ENCODE peak calls at places on chromosome 15, in eight cellular contexts. X, E, L, J, P, G, F and H are unnamed samples.

GRCh38 chr15:69117431-69117841 is 43.0 kb upstream of the GLCE start:
- DNase-seq in X (no peak), E (no peak), L (no peak), J (no peak), P (no peak), G (no peak), F (no peak), H (no peak)

GRCh38 chr15:80861776-80862175 is 82.6 kb downstream of the CEMIP start:
- DNase-seq in X (no peak), E (no peak), L (peak), J (no peak), P (no peak), G (no peak), F (no peak), H (no peak)

GRCh38 chr15:42358141-42358540 is 1.2 kb upstream of the CAPN3 start:
- DNase-seq in X (no peak), E (no peak), L (no peak), J (no peak), P (no peak), G (no peak), F (no peak), H (no peak)

GRCh38 chr15:66751579-66751978 is 49.5 kb downstream of the SMAD6 start:
- DNase-seq in X (peak), E (no peak), L (no peak), J (no peak), P (no peak), G (peak), F (no peak), H (no peak)

GRCh38 chr15:51450001-51450400 is 108.5 kb downstream of the GLDN start:
- DNase-seq in X (no peak), E (no peak), L (no peak), J (no peak), P (no peak), G (no peak), F (peak), H (peak)

GRCh38 chr15:69659454-69660050 is 206.9 kb downstream of the RPLP1 start:
- DNase-seq in X (no peak), E (no peak), L (no peak), J (no peak), P (no peak), G (no peak), F (no peak), H (no peak)

GRCh38 chr15:37125143-37125542 is 24.8 kb upstream of the MEIS2 start:
- DNase-seq in X (no peak), E (no peak), L (peak), J (no peak), P (no peak), G (no peak), F (peak), H (no peak)

GRCh38 chr15:74368121-74368520 is 675 bp upstream of the CYP11A1 start:
- DNase-seq in X (no peak), E (no peak), L (no peak), J (no peak), P (no peak), G (no peak), F (no peak), H (no peak)

GRCh38 chr15:74787251-74788041 is 5.6 kb downstream of the CSK start:
- DNase-seq in X (peak), E (peak), L (peak), J (peak), P (no peak), G (peak), F (peak), H (no peak)

GRCh38 chr15:63724760-63725159 is 109.0 kb downstream of the HERC1 start:
- DNase-seq in X (no peak), E (no peak), L (no peak), J (no peak), P (no peak), G (no peak), F (no peak), H (no peak)

GRCh38 chr15:52733078-52733477 is 53.9 kb upstream of the ATOSA start:
- DNase-seq in X (no peak), E (no peak), L (peak), J (no peak), P (no peak), G (no peak), F (peak), H (peak)

GRCh38 chr15:63715818-63716217 is 117.9 kb downstream of the HERC1 start:
- DNase-seq in X (no peak), E (no peak), L (peak), J (no peak), P (no peak), G (no peak), F (peak), H (peak)

GRCh38 chr15:68719051-68719450 is 101.6 kb downstream of the ANP32A start:
- DNase-seq in X (no peak), E (no peak), L (no peak), J (no peak), P (no peak), G (no peak), F (no peak), H (no peak)

GRCh38 chr15:62790531-62790930 is 252.0 kb upstream of the TPM1 start:
- DNase-seq in X (no peak), E (no peak), L (no peak), J (no peak), P (no peak), G (no peak), F (no peak), H (no peak)

GRCh38 chr15:75456710-75457109 is 5.2 kb upstream of the SIN3A start:
- DNase-seq in X (no peak), E (peak), L (no peak), J (no peak), P (no peak), G (no peak), F (peak), H (no peak)

GRCh38 chr15:100683434-100683833 is 81.0 kb downstream of the ASB7 start:
- DNase-seq in X (no peak), E (no peak), L (no peak), J (no peak), P (no peak), G (no peak), F (peak), H (no peak)

GRCh38 chr15:101138913-101139880 is 112.7 kb downstream of the CHSY1 start:
- DNase-seq in X (peak), E (no peak), L (no peak), J (peak), P (no peak), G (no peak), F (peak), H (no peak)

GRCh38 chr15:36407647-36408046 is 171.8 kb upstream of the CDIN1 start:
- DNase-seq in X (peak), E (no peak), L (peak), J (no peak), P (peak), G (no peak), F (peak), H (peak)

GRCh38 chr15:56208641-56209155 is 35.0 kb downstream of the RFX7 start:
- DNase-seq in X (peak), E (no peak), L (peak), J (no peak), P (no peak), G (no peak), F (peak), H (no peak)

GRCh38 chr15:94327356-94327936 is 96.1 kb downstream of the MCTP2 start:
- DNase-seq in X (peak), E (no peak), L (peak), J (no peak), P (no peak), G (no peak), F (peak), H (no peak)

GRCh38 chr15:41661078-41661528 is 898 bp downstream of the MGA start:
- DNase-seq in X (no peak), E (no peak), L (no peak), J (no peak), P (no peak), G (no peak), F (no peak), H (no peak)

GRCh38 chr15:35738370-35738769 is 192.4 kb upstream of the DPH6 start:
- DNase-seq in X (no peak), E (no peak), L (peak), J (no peak), P (no peak), G (no peak), F (peak), H (no peak)

GRCh38 chr15:41887893-41888292 is 6.0 kb downstream of the SPTBN5 start:
- DNase-seq in X (no peak), E (no peak), L (no peak), J (no peak), P (no peak), G (no peak), F (no peak), H (no peak)

GRCh38 chr15:76147906-76148553 is 88.2 kb downstream of the TMEM266 start:
- DNase-seq in X (peak), E (peak), L (peak), J (no peak), P (no peak), G (no peak), F (peak), H (no peak)

GRCh38 chr15:52677593-52677992 is 1.6 kb downstream of the ATOSA start:
- DNase-seq in X (no peak), E (no peak), L (no peak), J (no peak), P (no peak), G (no peak), F (no peak), H (no peak)

GRCh38 chr15:23897091-23897490 is 210.0 kb upstream of the NDN start:
- DNase-seq in X (no peak), E (no peak), L (no peak), J (no peak), P (no peak), G (no peak), F (no peak), H (no peak)

GRCh38 chr15:69579950-69580618 is 127.5 kb downstream of the RPLP1 start:
- DNase-seq in X (no peak), E (peak), L (no peak), J (no peak), P (no peak), G (no peak), F (no peak), H (no peak)

GRCh38 chr15:67033521-67033920 is 31.9 kb upstream of the SMAD3 start:
- DNase-seq in X (no peak), E (no peak), L (no peak), J (no peak), P (no peak), G (peak), F (no peak), H (no peak)

GRCh38 chr15:70880781-70881180 is 11.5 kb downstream of the THAP10 start:
- DNase-seq in X (no peak), E (no peak), L (peak), J (no peak), P (no peak), G (no peak), F (peak), H (no peak)

GRCh38 chr15:66461917-66462316 is 35.6 kb downstream of the SNAPC5 start:
- DNase-seq in X (no peak), E (peak), L (no peak), J (no peak), P (no peak), G (no peak), F (no peak), H (no peak)

GRCh38 chr15:28114721-28115622 is 15.9 kb upstream of the OCA2 start:
- DNase-seq in X (no peak), E (no peak), L (peak), J (no peak), P (no peak), G (no peak), F (peak), H (no peak)

GRCh38 chr15:96234109-96234892 is 96.2 kb upstream of the NR2F2 start:
- DNase-seq in X (peak), E (no peak), L (peak), J (no peak), P (peak), G (no peak), F (peak), H (no peak)

GRCh38 chr15:92892201-92892555 is 7.9 kb upstream of the CHD2 start:
- DNase-seq in X (no peak), E (no peak), L (no peak), J (no peak), P (no peak), G (no peak), F (no peak), H (no peak)

GRCh38 chr15:95127356-95127755 is 896.0 kb downstream of the MCTP2 start:
- DNase-seq in X (no peak), E (no peak), L (no peak), J (no peak), P (peak), G (no peak), F (peak), H (no peak)

DNA sequence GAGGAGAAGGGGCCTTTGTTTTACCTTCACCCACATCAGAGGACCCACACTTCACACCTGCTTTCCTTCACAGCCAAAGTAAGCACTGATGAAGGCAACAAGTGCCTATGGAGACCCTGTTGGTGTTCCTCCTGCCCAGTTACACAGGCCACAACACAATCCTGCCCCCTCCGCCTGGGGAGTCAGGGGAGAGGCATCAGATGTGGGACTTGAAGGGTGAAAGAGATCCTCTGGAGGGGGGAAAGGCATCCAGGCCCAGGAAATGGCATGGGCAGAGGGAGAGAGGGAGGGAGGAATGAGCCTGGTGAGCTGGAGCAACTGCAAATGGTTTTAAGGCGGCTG is 1.3 kb downstream of the CIB2 start:
- DNase-seq in X (no peak), E (no peak), L (no peak), J (no peak), P (no peak), G (no peak), F (no peak), H (no peak)
- TF ChIP-seq CTCF in X (no peak), E (no peak), L (no peak), J (no peak), P (no peak), G (no peak), F (no peak), H (no peak)

GRCh38 chr15:25169318-25169717 is 214.5 kb downstream of the SNRPN start:
- DNase-seq in X (no peak), E (no peak), L (no peak), J (no peak), P (no peak), G (peak), F (no peak), H (no peak)
- H3K4me3 ChIP-seq in X (no peak), E (no peak), L (no peak), J (no peak), P (no peak), G (no peak), F (no peak), H (no peak)

DNA sequence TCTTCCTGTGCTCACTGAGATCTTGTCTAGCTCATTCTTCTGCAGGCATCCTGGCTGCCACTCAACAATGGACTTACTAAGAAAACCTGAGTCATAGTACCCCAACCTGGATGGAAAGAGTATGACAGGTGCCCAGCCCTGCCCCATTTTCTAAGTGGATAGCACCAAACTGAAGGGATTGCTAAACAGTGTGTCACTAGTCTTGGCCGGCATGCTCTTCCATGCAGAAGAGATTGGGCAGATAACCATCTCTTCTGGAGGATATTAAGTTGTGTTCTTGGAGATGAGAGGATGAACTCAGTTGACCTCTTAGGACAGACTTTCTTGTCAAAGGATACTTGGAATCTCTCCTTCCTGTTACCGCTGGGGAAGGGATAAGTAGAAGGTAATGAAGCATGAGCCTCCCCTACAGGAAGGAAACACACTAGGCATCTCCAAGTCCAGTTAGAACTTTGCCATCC is 797.5 kb downstream of the AGBL1 start:
- DNase-seq in X (no peak), E (no peak), L (no peak), J (no peak), P (no peak), G (no peak), F (no peak), H (no peak)
- TF ChIP-seq CTCF in X (no peak), E (no peak), L (no peak), J (no peak), P (no peak), G (no peak), F (no peak), H (no peak)

DNA sequence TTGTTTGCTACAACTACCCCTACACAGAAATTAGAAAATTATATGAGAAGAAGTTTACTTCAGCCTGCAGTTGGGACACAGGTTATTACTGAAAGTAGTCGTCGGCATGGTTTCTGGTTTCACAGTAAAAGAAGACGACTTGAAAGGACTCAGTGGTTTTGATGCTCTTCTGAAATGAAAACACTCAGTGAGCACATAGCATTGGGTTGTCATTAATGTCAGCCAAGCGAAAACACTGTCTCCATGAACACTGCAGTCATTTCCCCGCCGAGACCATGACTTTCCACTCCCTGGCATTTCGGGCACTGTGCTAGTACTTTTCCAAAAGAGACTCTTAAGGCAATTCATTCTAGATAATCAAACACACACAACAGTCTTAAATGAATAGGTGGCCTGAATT is 69.2 kb upstream of the ICE2 start:
- DNase-seq in X (peak), E (no peak), L (no peak), J (peak), P (no peak), G (no peak), F (no peak), H (peak)
- H3K4me3 ChIP-seq in X (peak), E (no peak), L (no peak), J (no peak), P (no peak), G (no peak), F (no peak), H (peak)

DNA sequence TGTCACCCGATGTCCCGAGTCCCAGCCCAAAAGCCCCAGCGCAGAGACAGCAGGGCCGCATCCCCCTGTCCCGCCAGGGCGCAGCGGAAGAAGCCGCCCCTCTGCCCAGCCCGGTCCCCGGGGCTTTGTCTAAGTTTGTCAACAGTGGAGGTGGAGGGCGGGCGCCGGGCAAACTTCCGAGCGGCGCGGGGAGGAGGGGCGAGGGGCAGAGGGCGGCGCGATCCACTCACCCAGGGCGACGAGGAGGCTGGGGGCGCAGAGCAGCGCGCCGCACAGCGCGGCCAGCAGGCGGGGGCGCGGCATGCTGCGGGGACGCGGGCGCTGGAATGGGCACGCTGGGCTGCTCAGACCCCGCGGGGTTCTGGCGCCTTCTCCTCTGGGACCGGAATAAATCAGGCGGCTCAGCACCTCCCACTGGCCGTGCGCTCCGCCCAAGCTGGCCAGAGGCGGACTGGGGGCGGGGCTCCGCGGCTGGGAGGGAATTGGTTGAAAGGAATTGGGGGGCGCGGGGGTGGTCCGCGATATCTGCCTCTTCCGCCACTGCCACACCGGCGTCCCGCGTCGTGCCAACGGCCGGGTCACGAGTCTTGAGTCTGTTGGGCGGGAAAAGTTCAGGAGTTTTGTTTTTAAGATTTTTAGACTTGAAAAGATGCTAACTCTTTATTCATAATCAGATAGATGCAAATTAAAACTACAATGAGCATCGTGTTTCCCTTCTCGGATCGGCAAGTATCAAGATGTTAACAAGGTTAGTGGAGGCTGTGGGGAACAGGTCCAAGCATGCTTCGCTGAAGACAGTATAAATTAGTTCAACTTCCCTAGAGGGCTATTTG is at the start of gene MFGE8:
- DNase-seq in X (peak), E (peak), L (peak), J (no peak), P (no peak), G (peak), F (peak), H (no peak)
- TF ChIP-seq CTCF in X (no peak), E (no peak), L (no peak), J (no peak), P (peak), G (no peak), F (no peak), H (no peak)

GRCh38 chr15:98731712-98732450 is 83.5 kb downstream of the IGF1R start:
- DNase-seq in X (no peak), E (no peak), L (no peak), J (no peak), P (no peak), G (no peak), F (no peak), H (no peak)
- H3K4me3 ChIP-seq in X (no peak), E (no peak), L (no peak), J (no peak), P (no peak), G (no peak), F (no peak), H (no peak)